ENCODE peak calls at places on chromosomes 1 and 21, in five cellular contexts. S, R, V, G and Q are unnamed samples.

GRCh38 chr1:6507037-6507428 is 15.6 kb upstream of the PLEKHG5 start:
- DNase-seq in S (no peak), G (no peak), R (no peak), V (no peak), Q (no peak)

GRCh38 chr21:31873696-31874599 is 1.1 kb downstream of the HUNK start:
- DNase-seq in V (peak), G (peak), S (no peak), R (peak), Q (peak)

GRCh38 chr1:208166340-208167138 is 77.6 kb downstream of the PLXNA2 start:
- DNase-seq in R (no peak), V (no peak), G (no peak), S (no peak), Q (no peak)

GRCh38 chr1:18217398-18218043 is 109.9 kb downstream of the IGSF21 start:
- DNase-seq in S (peak), R (no peak), V (no peak), G (no peak), Q (no peak)

GRCh38 chr1:26373281-26373680 is 731 bp upstream of the ZNF683 start:
- DNase-seq in V (no peak), G (no peak), R (no peak), S (no peak), Q (no peak)

GRCh38 chr1:213162338-213162737 is 111.3 kb downstream of the RPS6KC1 start:
- DNase-seq in V (no peak), S (peak), R (peak), G (no peak), Q (no peak)

GRCh38 chr1:168465942-168466702 is 77.7 kb downstream of the XCL2 start:
- DNase-seq in R (no peak), S (peak), G (peak), V (no peak), Q (no peak)

GRCh38 chr1:50427818-50428779 is 4.9 kb upstream of the DMRTA2 start:
- DNase-seq in G (no peak), R (no peak), V (no peak), S (no peak), Q (no peak)

GRCh38 chr21:31299291-31300147 is 44.5 kb downstream of the TIAM1 start:
- DNase-seq in V (no peak), G (peak), S (no peak), R (no peak), Q (no peak)

GRCh38 chr1:44783697-44784093 is 4.3 kb downstream of the BEST4 start:
- DNase-seq in V (no peak), S (peak), R (no peak), G (peak), Q (peak)

DNA sequence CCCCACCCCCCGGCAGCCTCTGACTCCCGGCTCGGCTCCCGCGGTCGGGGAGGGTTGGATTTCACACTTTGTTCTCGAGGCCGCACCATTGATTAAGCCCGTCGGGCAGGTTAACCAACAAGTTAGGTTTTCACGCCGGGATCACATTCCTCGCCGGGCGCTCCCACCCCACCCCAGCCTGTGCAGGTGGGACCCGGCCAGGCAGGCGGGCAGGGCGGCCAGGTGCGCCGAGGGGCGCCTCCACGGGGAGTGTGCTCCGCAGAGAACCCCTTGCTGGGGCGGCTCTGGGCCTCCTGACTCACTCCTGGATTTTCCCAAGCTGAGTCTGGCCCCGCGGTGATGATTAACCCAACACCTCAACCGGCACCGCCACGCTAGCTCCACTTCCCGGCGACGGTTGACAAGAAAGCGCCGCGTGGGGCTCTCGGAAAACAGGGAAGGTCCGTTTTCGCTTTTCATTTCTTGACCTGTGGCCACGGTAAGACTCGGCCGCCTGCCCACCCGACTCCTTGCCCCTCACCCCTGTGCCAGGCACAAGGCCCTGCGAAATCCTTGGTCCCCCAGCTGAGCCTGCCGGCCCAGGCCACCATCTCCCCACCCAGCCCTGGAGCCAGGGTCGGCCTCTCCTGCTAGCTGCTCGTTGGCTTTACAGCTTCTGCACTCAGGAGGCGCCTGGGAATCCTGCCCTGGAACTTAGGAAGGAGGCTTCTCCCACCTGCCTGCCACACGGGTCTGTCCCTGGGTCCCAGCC is 8.8 kb upstream of the TTLL10 start:
- DNase-seq in G (peak), S (no peak), R (no peak), V (no peak), Q (peak)
- TF ChIP-seq POLR2A in G (no peak), S (no peak), R (no peak), V (no peak), Q (peak)

GRCh38 chr1:54743827-54744226 is 20.5 kb downstream of the PARS2 start:
- DNase-seq in V (no peak), R (no peak), S (no peak), G (no peak), Q (no peak)
- TF ChIP-seq POLR2A in V (no peak), R (no peak), S (no peak), G (no peak), Q (no peak)

GRCh38 chr1:31644560-31645273 is at the start of gene PEF1:
- DNase-seq in G (peak), V (peak), S (peak), R (peak), Q (peak)
- TF ChIP-seq POLR2A in G (peak), V (peak), S (peak), R (peak), Q (peak)

DNA sequence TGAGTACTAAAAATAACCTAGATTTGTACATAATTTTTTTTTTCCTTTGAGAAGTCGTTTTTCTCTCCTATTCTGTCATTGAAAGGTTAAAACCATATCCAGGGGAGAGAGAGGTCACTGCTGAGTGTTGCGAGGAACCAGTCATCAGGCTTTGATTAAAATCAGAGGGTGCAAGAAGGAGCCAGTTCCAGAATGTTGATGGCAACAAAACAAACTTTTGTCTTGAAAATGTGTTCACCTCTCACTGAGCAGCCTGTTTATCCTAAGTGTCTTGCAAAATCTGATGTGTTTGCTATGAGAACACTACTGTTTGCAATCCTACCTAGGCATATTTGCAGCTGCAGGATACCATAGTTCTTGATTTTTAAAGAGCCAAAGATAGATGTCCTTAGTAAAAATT is 25.9 kb downstream of the PTGFR start:
- DNase-seq in G (no peak), S (no peak), V (no peak), R (no peak), Q (no peak)
- TF ChIP-seq POLR2A in G (no peak), S (no peak), V (no peak), R (no peak), Q (no peak)